ENCODE peak calls at places on chromosome 3, in ten cellular contexts. X, E, Q, S, P, I, D, H, U and J are unnamed samples.
A peak's percentile ranks its signal among the peaks of the same experiment; 100 is the strongest.

GRCh38 chr3:185371683-185372082 is 8.7 kb downstream of the MAP3K13 start:
- DNase-seq in P (no peak), U (no peak), I (no peak), D (no peak), X (no peak), H (no peak), Q (no peak), E (no peak), S (peak; percentile 91), J (no peak)

GRCh38 chr3:1969269-1969668 is 129.4 kb upstream of the CNTN4 start:
- DNase-seq in P (no peak), U (no peak), S (no peak), D (no peak), E (no peak), H (no peak), I (no peak), Q (no peak), X (no peak), J (no peak)

GRCh38 chr3:126982125-126982521 is 792 bp upstream of the PLXNA1 start:
- DNase-seq in U (no peak), I (peak; percentile 52), P (peak; percentile 66), H (no peak), S (peak; percentile 67), X (peak; percentile 48), Q (peak; percentile 83), E (no peak), D (no peak), J (no peak)

GRCh38 chr3:152834354-152835310 is at the start of gene P2RY1:
- DNase-seq in P (peak; percentile 65), U (peak; percentile 72), D (peak; percentile 70), I (no peak), H (peak; percentile 80), X (no peak), E (peak; percentile 85), Q (peak; percentile 84), S (peak; percentile 94), J (peak; percentile 56)

GRCh38 chr3:172100482-172100881 is 61.1 kb downstream of the FNDC3B start:
- DNase-seq in I (no peak), X (no peak), D (no peak), Q (no peak), U (no peak), E (no peak), P (no peak), H (no peak), S (no peak), J (no peak)

GRCh38 chr3:190024912-190025311 is 95.8 kb downstream of the P3H2 start:
- DNase-seq in U (no peak), Q (peak; percentile 26), S (no peak), I (no peak), P (no peak), D (no peak), X (no peak), E (no peak), H (no peak), J (no peak)

GRCh38 chr3:195221876-195222617 is 48.9 kb downstream of the XXYLT1 start:
- DNase-seq in E (no peak), D (peak; percentile 63), I (peak; percentile 8), P (no peak), H (no peak), S (no peak), U (no peak), Q (no peak), X (no peak), J (no peak)

GRCh38 chr3:157157836-157158235 is 2.1 kb downstream of the CCNL1 start:
- DNase-seq in P (no peak), S (no peak), D (no peak), Q (no peak), E (no peak), H (no peak), I (no peak), X (no peak), U (no peak), J (no peak)

GRCh38 chr3:136910697-136911096 is 47.1 kb upstream of the IL20RB start:
- DNase-seq in I (no peak), E (no peak), X (no peak), S (no peak), P (no peak), Q (no peak), H (no peak), U (no peak), D (no peak), J (no peak)

GRCh38 chr3:4795905-4796304 is 183.3 kb upstream of the BHLHE40 start:
- DNase-seq in E (no peak), D (no peak), U (no peak), S (no peak), I (no peak), H (no peak), X (no peak), Q (no peak), P (no peak), J (no peak)

GRCh38 chr3:130258532-130258952 is 86.9 kb upstream of the COL6A5 start:
- DNase-seq in I (no peak), X (no peak), H (no peak), S (no peak), Q (no peak), D (no peak), E (no peak), U (no peak), P (no peak), J (no peak)

GRCh38 chr3:161108840-161109239 is 3.7 kb upstream of the B3GALNT1 start:
- DNase-seq in X (no peak), Q (no peak), U (no peak), I (no peak), E (no peak), H (no peak), P (no peak), D (no peak), S (no peak), J (no peak)

GRCh38 chr3:175664911-175665310 is 805.8 kb downstream of the NAALADL2 start:
- DNase-seq in Q (no peak), E (no peak), S (no peak), X (no peak), P (no peak), H (no peak), I (no peak), D (no peak), U (no peak), J (no peak)

GRCh38 chr3:169813757-169814517 is 1.2 kb upstream of the LRRC34 start:
- DNase-seq in Q (peak; percentile 76), S (peak; percentile 69), I (peak; percentile 84), U (no peak), E (no peak), P (peak; percentile 74), H (peak; percentile 9), X (peak; percentile 58), D (no peak), J (no peak)

GRCh38 chr3:60730371-60730770 is 520.9 kb downstream of the FHIT start:
- DNase-seq in U (no peak), X (no peak), D (no peak), I (no peak), S (no peak), H (no peak), P (no peak), E (no peak), Q (no peak), J (no peak)

GRCh38 chr3:79329154-79329553 is 438.6 kb downstream of the ROBO1 start:
- DNase-seq in I (no peak), D (no peak), E (no peak), X (no peak), S (peak; percentile 63), H (no peak), P (no peak), U (no peak), Q (no peak), J (no peak)

GRCh38 chr3:110248666-110249065 is 823.0 kb upstream of the NECTIN3 start:
- DNase-seq in S (no peak), U (no peak), E (no peak), I (no peak), D (no peak), Q (no peak), X (no peak), H (no peak), P (no peak), J (no peak)

GRCh38 chr3:16741103-16741758 is 136.0 kb upstream of the DAZL start:
- DNase-seq in Q (no peak), S (no peak), D (no peak), P (no peak), U (no peak), H (no peak), I (no peak), E (no peak), X (no peak), J (no peak)

GRCh38 chr3:31065765-31066164 is 171.3 kb upstream of the GADL1 start:
- DNase-seq in E (no peak), I (no peak), S (peak; percentile 87), U (no peak), D (no peak), Q (no peak), H (no peak), X (no peak), P (no peak), J (no peak)

GRCh38 chr3:47577583-47578118 is 1.0 kb downstream of the CSPG5 start:
- DNase-seq in X (peak; percentile 1), E (no peak), S (no peak), P (peak; percentile 25), I (no peak), U (no peak), D (no peak), H (no peak), Q (no peak), J (no peak)

GRCh38 chr3:48217449-48217848 is 5.8 kb upstream of the CAMP start:
- DNase-seq in U (no peak), H (no peak), S (no peak), Q (no peak), I (no peak), D (no peak), P (no peak), X (no peak), E (no peak), J (no peak)

GRCh38 chr3:47578691-47579632 is at the start of gene CSPG5:
- DNase-seq in E (no peak), U (peak; percentile 30), P (peak; percentile 43), S (peak; percentile 82), X (peak; percentile 13), Q (peak; percentile 77), H (no peak), D (no peak), I (no peak), J (no peak)

GRCh38 chr3:18390024-18390660 is 35.0 kb downstream of the SATB1 start:
- DNase-seq in U (no peak), I (no peak), D (no peak), S (no peak), H (no peak), E (no peak), Q (no peak), P (no peak), X (no peak), J (no peak)